ENCODE peak calls at places on chromosomes 4 and X, in seven cellular contexts. A is tibial nerve, S is heart right ventricle, D is cardiac muscle cell, R is K562, Z is IMR-90, Q is fibroblast of lung. M is an unnamed sample.

GRCh38 chr4:187550256-187550950 is 445.2 kb upstream of the ZFP42 start:
- DNase-seq in Z (peak; percentile 30), Q (peak; percentile 21), R (no peak), D (no peak), A (no peak), S (no peak), M (no peak)

GRCh38 chr4:168516841-168517240 is 20.0 kb downstream of the PALLD start:
- DNase-seq in Q (no peak), D (no peak), Z (no peak), S (no peak), A (no peak), R (no peak), M (no peak)

GRCh38 chr4:83208371-83208770 is 76.2 kb downstream of the COQ2 start:
- DNase-seq in R (no peak), D (no peak), S (no peak), Q (no peak), Z (no peak), A (no peak), M (no peak)

GRCh38 chr4:180098601-180099000 is 2144.6 kb upstream of the TENM3 start:
- DNase-seq in D (no peak), Q (no peak), Z (no peak), A (no peak), S (no peak), R (no peak), M (no peak)

GRCh38 chr4:120765271-120765985 is 157.1 kb downstream of the PRDM5 start:
- DNase-seq in Z (no peak), R (no peak), S (no peak), D (no peak), Q (no peak), A (no peak), M (no peak)

GRCh38 chrX:72539822-72540221 is 32.8 kb downstream of the HDAC8 start:
- DNase-seq in R (no peak), S (no peak), Z (no peak), A (no peak), Q (no peak), D (no peak), M (no peak)

GRCh38 chr4:104860227-104861123 is 286.2 kb upstream of the TET2 start:
- DNase-seq in S (no peak), Z (peak; percentile 63), R (peak; percentile 27), Q (peak; percentile 59), D (peak; percentile 85), A (peak; percentile 33), M (peak; percentile 64)

GRCh38 chrX:94216738-94217137 is 542.7 kb downstream of the FAM133A start:
- DNase-seq in A (no peak), S (no peak), Z (no peak), D (no peak), Q (no peak), R (no peak), M (no peak)

GRCh38 chrX:47992669-47993068 is 11.1 kb downstream of the ZNF182 start:
- DNase-seq in R (no peak), A (no peak), S (no peak), Q (no peak), D (no peak), Z (no peak), M (no peak)

GRCh38 chrX:110944793-110945466 is 149.3 kb upstream of the CHRDL1 start:
- DNase-seq in S (no peak), Q (peak; percentile 54), D (no peak), R (no peak), A (no peak), Z (no peak), M (no peak)

GRCh38 chr4:101977096-101977495 is 186.6 kb downstream of the BANK1 start:
- DNase-seq in A (no peak), R (no peak), D (peak; percentile 98), Z (peak; percentile 94), Q (peak; percentile 98), S (no peak), M (peak; percentile 72)

GRCh38 chr4:152460488-152460887 is 75.4 kb downstream of the FBXW7 start:
- DNase-seq in Z (peak; percentile 78), S (no peak), D (peak; percentile 92), A (no peak), Q (peak; percentile 55), R (no peak), M (no peak)

GRCh38 chr4:114807759-114808404 is 209.3 kb downstream of the UGT8 start:
- DNase-seq in Z (peak; percentile 3), Q (peak; percentile 6), A (no peak), D (peak; percentile 19), S (no peak), R (peak; percentile 41), M (peak; percentile 41)

GRCh38 chr4:84661191-84661944 is 78.4 kb downstream of the CDS1 start:
- DNase-seq in R (no peak), D (no peak), Z (no peak), S (no peak), Q (no peak), A (no peak), M (no peak)

GRCh38 chr4:151792525-151792924 is 31.7 kb upstream of the GATB start:
- DNase-seq in D (no peak), Z (no peak), Q (no peak), A (no peak), R (no peak), S (no peak), M (no peak)

GRCh38 chrX:23554304-23554703 is 113.0 kb upstream of the PRDX4 start:
- DNase-seq in S (no peak), Q (peak; percentile 49), Z (peak; percentile 50), A (no peak), R (peak; percentile 8), D (peak; percentile 60), M (peak; percentile 15)

GRCh38 chrX:107721318-107721717 is 54.3 kb downstream of the TSC22D3 start:
- DNase-seq in A (no peak), S (no peak), D (no peak), R (no peak), Q (no peak), Z (no peak), M (no peak)

GRCh38 chr4:137421796-137422195 is 110.5 kb downstream of the PCDH18 start:
- DNase-seq in D (no peak), A (no peak), Z (peak; percentile 55), Q (peak; percentile 50), S (no peak), R (no peak), M (no peak)

GRCh38 chrX:71996826-71997225 is 86.2 kb downstream of the NHSL2 start:
- DNase-seq in Z (no peak), A (peak; percentile 65), R (no peak), D (peak; percentile 57), Q (peak; percentile 39), S (peak; percentile 35), M (no peak)

GRCh38 chr4:111628437-111628836 is 516.8 kb upstream of the FAM241A start:
- DNase-seq in Z (no peak), Q (peak; percentile 33), A (no peak), D (no peak), R (no peak), S (no peak), M (no peak)

GRCh38 chr4:111630705-111631104 is 514.5 kb upstream of the FAM241A start:
- DNase-seq in D (peak; percentile 55), A (no peak), S (no peak), Q (peak; percentile 30), R (no peak), Z (peak; percentile 42), M (no peak)

GRCh38 chr4:111632752-111633151 is 512.5 kb upstream of the FAM241A start:
- DNase-seq in Q (peak; percentile 47), D (peak; percentile 67), R (no peak), A (no peak), S (no peak), Z (peak; percentile 53), M (no peak)

GRCh38 chr4:111633663-111634266 is 511.5 kb upstream of the FAM241A start:
- DNase-seq in A (no peak), D (no peak), R (no peak), Z (no peak), S (no peak), Q (no peak), M (no peak)

DNA sequence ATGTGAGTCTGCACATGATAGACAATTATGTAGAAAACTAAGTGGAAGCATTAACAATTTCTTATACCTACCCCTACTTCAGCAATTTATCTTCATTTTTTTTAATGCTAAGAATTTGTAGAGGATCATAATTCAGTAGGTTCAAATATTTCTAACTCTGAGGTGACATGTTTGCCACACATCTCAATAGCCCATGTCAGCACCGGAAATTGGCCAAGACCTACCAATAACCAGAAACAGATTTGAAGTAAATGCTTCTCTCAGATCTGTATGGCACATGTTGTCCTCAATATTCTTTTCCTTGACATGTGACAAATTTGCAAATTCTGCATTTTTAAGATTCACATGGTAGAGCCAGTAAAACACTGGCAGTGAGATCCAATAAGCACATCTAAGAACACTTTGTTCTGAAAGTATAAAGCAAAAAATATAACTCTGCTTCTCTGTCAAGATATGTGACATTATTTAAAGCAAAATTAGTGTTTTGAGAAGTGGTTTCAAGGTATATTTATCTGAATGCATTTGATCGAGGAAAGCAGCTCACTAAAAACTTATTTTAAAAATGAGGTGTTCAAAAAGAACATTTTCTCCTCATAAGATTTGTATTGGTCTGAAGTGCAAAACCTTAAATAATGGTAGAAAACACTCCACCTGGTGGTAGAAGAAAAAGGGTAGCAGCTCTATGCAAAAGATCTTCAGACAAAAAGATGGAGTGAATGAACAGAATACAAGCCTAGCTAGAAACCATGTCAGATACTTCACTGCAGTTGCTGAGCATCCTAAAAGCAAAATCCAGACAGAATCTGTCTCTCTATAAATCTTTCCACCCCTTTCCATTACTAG is 513.9 kb upstream of the FAM241A start:
- DNase-seq in D (peak; percentile 35), Q (peak; percentile 21), S (no peak), R (no peak), A (no peak), Z (peak; percentile 37), M (no peak)
- TF ChIP-seq CTCF in D (peak; percentile 53), Q (peak; percentile 23), S (peak; percentile 41), R (no peak), A (no peak), Z (peak; percentile 50), M (peak; percentile 35)

GRCh38 chr4:10089346-10089745 is 27.3 kb downstream of the WDR1 start:
- DNase-seq in R (no peak), D (no peak), Q (no peak), A (no peak), Z (no peak), S (no peak), M (no peak)
- H3K36me3 ChIP-seq in R (peaks cover 100% of the 10 kb centered on the region), D (peaks cover 60% of the 10 kb centered on the region), Q (peaks cover 70% of the 10 kb centered on the region), A (peaks cover 92% of the 10 kb centered on the region), Z (peaks cover 95% of the 10 kb centered on the region), S (peaks cover 78% of the 10 kb centered on the region), M (no peaks in the 10 kb centered on the region)

GRCh38 chrX:12076046-12076445 is 62.2 kb upstream of the FRMPD4 start:
- DNase-seq in Q (peak; percentile 5), A (no peak), D (peak; percentile 51), S (no peak), Z (peak; percentile 18), R (no peak), M (no peak)

GRCh38 chrX:12080265-12080664 is 58.0 kb upstream of the FRMPD4 start:
- DNase-seq in D (peak; percentile 63), Q (peak; percentile 23), R (peak; percentile 8), Z (peak; percentile 55), A (no peak), S (no peak), M (no peak)
- TF ChIP-seq CTCF in D (peak; percentile 51), Q (peak; percentile 43), R (peak; percentile 23), Z (peak; percentile 66), A (peak; percentile 33), S (peak; percentile 62), M (peak; percentile 28)

GRCh38 chrX:46836701-46837542 is at the start of gene RP2:
- DNase-seq in S (peak; percentile 89), Q (peak; percentile 95), Z (peak; percentile 92), R (peak; percentile 77), D (peak; percentile 95), A (peak; percentile 80), M (peak; percentile 61)

GRCh38 chrX:46831620-46832327 is 5.1 kb upstream of the RP2 start:
- DNase-seq in Q (peak; percentile 59), D (peak; percentile 35), A (no peak), S (no peak), R (no peak), Z (peak; percentile 72), M (no peak)
- H3K36me3 ChIP-seq in Q (no peaks in the 10 kb centered on the region), D (no peaks in the 10 kb centered on the region), A (no peaks in the 10 kb centered on the region), S (no peaks in the 10 kb centered on the region), R (no peaks in the 10 kb centered on the region), Z (no peaks in the 10 kb centered on the region), M (no peaks in the 10 kb centered on the region)